ENCODE peak calls at places on chromosomes 1 and 21, in nine cellular contexts. C is HCT116, G is astrocyte, R is endothelial cell, K is tibial artery, N is Calu3, A is fibroblast of villous mesenchyme, V is OCI-LY7, U is astrocyte of the spinal cord. J is an unnamed sample.

GRCh38 chr1:165763442-165763841 is 5.2 kb downstream of the TMCO1 start:
- DNase-seq in C (no peak), G (no peak), R (no peak), K (no peak), N (no peak), A (no peak), V (no peak), U (no peak), J (no peak)

GRCh38 chr1:205545991-205546390 is 41.5 kb downstream of the CDK18 start:
- DNase-seq in C (no peak), G (no peak), R (no peak), K (no peak), N (no peak), A (no peak), V (no peak), U (no peak), J (no peak)

GRCh38 chr1:197481101-197481500 is 213.0 kb downstream of the CRB1 start:
- DNase-seq in C (no peak), G (no peak), R (peak), K (no peak), N (no peak), A (no peak), V (peak), U (no peak), J (no peak)

GRCh38 chr1:15429701-15430149 is 8.5 kb upstream of the CTRC start:
- DNase-seq in C (no peak), G (peak), R (no peak), K (no peak), N (no peak), A (peak), V (no peak), U (peak), J (peak)

GRCh38 chr1:31431351-31431750 is 18.3 kb downstream of the SERINC2 start:
- DNase-seq in C (no peak), G (no peak), R (no peak), K (no peak), N (no peak), A (no peak), V (no peak), U (no peak), J (no peak)

GRCh38 chr21:26813426-26813998 is 31.7 kb downstream of the ADAMTS1 start:
- DNase-seq in C (no peak), G (no peak), R (no peak), K (no peak), N (no peak), A (peak), V (no peak), U (no peak), J (no peak)

GRCh38 chr1:115685029-115685705 is 43.4 kb downstream of the VANGL1 start:
- DNase-seq in C (no peak), G (no peak), R (no peak), K (no peak), N (no peak), A (no peak), V (no peak), U (no peak), J (no peak)

GRCh38 chr21:37921091-37921490 is 4.8 kb upstream of the KCNJ6 start:
- DNase-seq in C (no peak), G (peak), R (no peak), K (no peak), N (no peak), A (no peak), V (no peak), U (no peak), J (peak)

GRCh38 chr1:29482991-29483390 is 246.7 kb downstream of the PTPRU start:
- DNase-seq in C (no peak), G (no peak), R (no peak), K (no peak), N (no peak), A (no peak), V (no peak), U (no peak), J (no peak)

GRCh38 chr1:116853680-116854191 is 56.0 kb upstream of the PTGFRN start:
- DNase-seq in C (peak), G (peak), R (peak), K (no peak), N (peak), A (peak), V (no peak), U (peak), J (peak)

GRCh38 chr1:75615664-75616435 is 4.9 kb upstream of the SLC44A5 start:
- DNase-seq in C (no peak), G (peak), R (peak), K (peak), N (peak), A (peak), V (no peak), U (peak), J (peak)

GRCh38 chr1:202005958-202006357 is 4.4 kb upstream of the ELF3 start:
- DNase-seq in C (no peak), G (no peak), R (no peak), K (no peak), N (no peak), A (peak), V (no peak), U (peak), J (peak)

GRCh38 chr1:45490623-45491463 is at the start of gene TESK2:
- DNase-seq in C (peak), G (peak), R (peak), K (peak), N (peak), A (peak), V (peak), U (peak), J (peak)
- TF ChIP-seq CTCF in C (no peak), G (no peak), R (no peak), K (peak), N (no peak), A (no peak), V (no peak), U (no peak), J (peak)

DNA sequence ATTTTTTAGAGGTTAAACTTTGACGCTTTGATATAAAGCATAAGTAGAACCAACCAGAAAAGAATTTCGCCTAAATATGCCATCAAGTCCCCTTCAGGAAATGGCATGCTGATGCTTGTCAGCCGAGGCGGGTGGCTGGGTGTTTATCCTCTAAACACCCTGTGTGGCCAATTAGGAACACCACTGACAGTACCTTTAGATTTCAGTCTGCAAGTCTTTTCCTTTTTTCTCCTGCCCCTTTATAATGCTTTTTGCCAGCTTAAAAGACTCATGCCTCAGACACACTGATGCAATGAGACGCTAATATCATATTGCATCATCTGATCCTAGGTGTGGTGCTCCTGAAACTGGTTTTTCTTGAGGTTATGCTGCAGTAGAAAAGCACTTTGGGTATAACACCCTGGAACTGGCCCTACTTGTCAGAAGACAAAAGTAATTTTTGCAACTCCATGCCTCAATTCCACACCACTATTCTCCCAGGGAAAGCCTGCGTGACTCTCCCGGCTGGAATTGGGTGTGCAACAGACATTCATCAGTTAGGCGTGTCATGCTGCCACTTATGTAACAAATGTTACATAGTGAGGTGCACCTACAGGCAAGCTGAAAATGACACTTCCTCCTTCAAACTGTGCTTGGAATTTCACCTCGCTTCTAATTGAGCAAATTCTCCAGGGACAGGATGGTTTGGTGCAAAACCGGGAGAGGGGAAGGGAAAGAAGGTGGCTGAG is 2.0 kb upstream of the RCC2 start:
- DNase-seq in C (peak), G (peak), R (no peak), K (no peak), N (peak), A (peak), V (peak), U (peak), J (peak)
- TF ChIP-seq CTCF in C (no peak), G (no peak), R (no peak), K (no peak), N (no peak), A (no peak), V (no peak), U (no peak), J (no peak)

DNA sequence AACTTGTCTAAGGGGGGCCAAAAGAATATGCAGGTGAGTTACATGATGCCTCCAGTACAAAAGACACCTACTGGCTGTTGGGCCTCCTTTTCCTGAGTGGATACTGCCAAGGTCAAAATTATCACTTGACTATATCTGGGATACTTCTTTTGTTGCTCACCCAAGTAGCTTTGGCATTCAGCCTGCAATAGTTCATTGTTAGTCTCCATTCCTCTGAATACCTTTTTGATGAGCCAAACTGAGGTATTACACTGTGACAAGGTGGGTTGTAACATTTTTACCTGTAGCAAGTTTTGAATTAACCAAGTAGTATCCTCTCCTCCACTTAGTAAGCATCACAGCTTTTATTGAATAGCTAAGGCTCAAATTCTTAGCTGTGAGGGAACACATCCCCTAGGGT is 408.0 kb downstream of the LRRIQ3 start:
- DNase-seq in C (no peak), G (no peak), R (no peak), K (no peak), N (no peak), A (no peak), V (no peak), U (no peak), J (no peak)
- TF ChIP-seq CTCF in C (no peak), G (no peak), R (no peak), K (no peak), N (no peak), A (no peak), V (no peak), U (no peak), J (no peak)

GRCh38 chr21:41750051-41750450 is 16.8 kb downstream of the RIPK4 start:
- DNase-seq in C (no peak), G (no peak), R (no peak), K (no peak), N (no peak), A (no peak), V (no peak), U (no peak), J (peak)

GRCh38 chr21:41753001-41753725 is 13.7 kb downstream of the RIPK4 start:
- DNase-seq in C (no peak), G (no peak), R (no peak), K (no peak), N (no peak), A (no peak), V (no peak), U (no peak), J (no peak)

GRCh38 chr21:41751621-41752020 is 15.2 kb downstream of the RIPK4 start:
- DNase-seq in C (no peak), G (no peak), R (no peak), K (no peak), N (peak), A (no peak), V (no peak), U (no peak), J (no peak)

GRCh38 chr21:41750532-41751151 is 16.2 kb downstream of the RIPK4 start:
- DNase-seq in C (no peak), G (no peak), R (no peak), K (no peak), N (no peak), A (no peak), V (no peak), U (no peak), J (no peak)

GRCh38 chr21:41752231-41752681 is 14.6 kb downstream of the RIPK4 start:
- DNase-seq in C (no peak), G (peak), R (no peak), K (no peak), N (no peak), A (peak), V (no peak), U (peak), J (peak)
- TF ChIP-seq CTCF in C (no peak), G (no peak), R (no peak), K (no peak), N (no peak), A (no peak), V (no peak), U (no peak), J (no peak)

GRCh38 chr1:100982783-100983182 is 42.8 kb downstream of the DPH5 start:
- DNase-seq in C (no peak), G (no peak), R (no peak), K (no peak), N (no peak), A (no peak), V (no peak), U (no peak), J (no peak)
- TF ChIP-seq CTCF in C (no peak), G (no peak), R (no peak), K (no peak), N (no peak), A (no peak), V (no peak), U (no peak), J (no peak)

GRCh38 chr1:941027-941587 is 17.4 kb downstream of the SAMD11 start:
- DNase-seq in C (no peak), G (no peak), R (no peak), K (no peak), N (no peak), A (no peak), V (no peak), U (no peak), J (no peak)

GRCh38 chr1:941588-942383 is 17.3 kb downstream of the NOC2L start:
- DNase-seq in C (no peak), G (peak), R (no peak), K (peak), N (peak), A (peak), V (no peak), U (peak), J (peak)

GRCh38 chr1:938711-939504 is 15.2 kb downstream of the SAMD11 start:
- DNase-seq in C (no peak), G (no peak), R (no peak), K (no peak), N (no peak), A (no peak), V (no peak), U (no peak), J (no peak)

GRCh38 chr1:939511-940107 is 15.9 kb downstream of the SAMD11 start:
- DNase-seq in C (no peak), G (no peak), R (no peak), K (no peak), N (no peak), A (no peak), V (no peak), U (no peak), J (no peak)

GRCh38 chr1:940121-941026 is 16.7 kb downstream of the SAMD11 start:
- DNase-seq in C (no peak), G (peak), R (no peak), K (peak), N (peak), A (peak), V (no peak), U (peak), J (peak)
- TF ChIP-seq CTCF in C (no peak), G (no peak), R (no peak), K (no peak), N (no peak), A (no peak), V (no peak), U (no peak), J (no peak)

DNA sequence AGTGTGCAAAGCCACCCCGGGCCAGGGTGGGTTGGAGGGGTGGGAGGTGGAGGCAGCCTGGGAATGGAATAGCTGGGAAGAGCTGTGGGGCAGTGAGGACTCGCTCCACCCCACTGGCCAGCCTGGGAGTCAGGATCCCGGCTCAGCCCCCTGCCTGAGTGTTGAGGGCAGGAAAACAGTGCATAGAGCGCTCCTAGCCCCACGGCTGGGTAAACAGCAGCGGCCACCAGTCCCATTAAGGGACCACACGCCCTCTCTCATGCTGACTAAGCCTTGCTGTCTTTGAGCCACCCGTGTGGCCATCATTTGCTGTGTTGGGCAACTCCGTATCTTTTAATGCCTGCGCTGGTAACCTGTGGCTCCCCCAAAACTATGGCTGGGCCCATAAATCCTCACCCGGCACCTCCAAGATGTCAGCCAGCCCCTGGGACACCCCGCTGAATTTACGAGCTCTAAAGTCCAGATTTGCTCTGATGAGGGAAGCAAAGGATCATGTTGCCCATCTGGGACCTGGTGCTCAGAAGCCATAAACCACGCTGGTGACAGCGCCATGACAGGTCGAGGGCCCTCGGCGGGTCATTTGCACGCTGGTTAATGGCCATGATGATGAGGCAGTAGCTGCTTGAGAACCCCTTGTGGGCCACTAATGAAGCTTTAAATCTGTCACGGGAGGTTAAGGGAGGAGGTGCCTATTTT is 34.9 kb downstream of the SYF2 start:
- DNase-seq in C (no peak), G (no peak), R (no peak), K (no peak), N (no peak), A (no peak), V (no peak), U (no peak), J (no peak)
- TF ChIP-seq CTCF in C (no peak), G (no peak), R (no peak), K (no peak), N (no peak), A (no peak), V (no peak), U (no peak), J (no peak)

DNA sequence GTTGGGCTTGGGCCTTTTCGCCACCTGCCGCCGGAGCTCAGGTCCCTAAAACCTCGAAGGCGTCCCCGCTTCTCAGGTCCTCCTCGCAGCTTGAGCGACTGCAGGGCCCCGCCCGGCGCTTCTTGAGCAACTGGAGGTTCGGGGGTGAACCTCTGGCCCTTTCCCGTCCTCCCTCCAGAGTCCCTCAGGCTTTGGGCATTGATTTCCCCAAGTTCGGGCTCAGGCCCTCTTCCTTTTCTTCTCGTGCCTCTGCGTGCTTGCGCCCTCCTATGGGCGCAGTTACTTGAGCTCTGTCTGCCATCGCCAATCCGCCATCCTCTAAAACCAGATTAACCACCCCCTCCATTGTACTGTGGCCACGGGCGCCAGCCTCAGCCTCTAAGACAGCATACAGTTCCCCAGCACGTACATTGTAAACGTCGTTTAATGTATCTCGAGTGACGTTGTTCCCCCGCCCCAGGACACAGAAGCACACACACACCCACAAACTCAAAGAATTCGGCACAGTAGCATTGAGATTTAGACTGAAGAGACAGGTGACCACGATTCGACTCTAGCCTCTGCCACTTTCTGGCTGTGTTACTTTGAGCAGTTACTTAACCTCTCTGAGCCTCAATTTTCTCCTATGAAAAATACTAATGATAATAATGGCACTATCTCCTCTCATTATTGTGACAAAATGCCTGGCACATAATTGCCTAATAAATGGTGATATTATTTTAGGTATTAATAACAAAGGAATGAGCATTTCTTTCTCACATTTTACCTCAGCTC is 22.6 kb downstream of the BTG2 start:
- DNase-seq in C (no peak), G (peak), R (no peak), K (peak), N (peak), A (peak), V (no peak), U (peak), J (peak)
- TF ChIP-seq CTCF in C (peak), G (no peak), R (no peak), K (peak), N (peak), A (peak), V (peak), U (peak), J (peak)

J was measured in fibroblast of the aortic adventitia.